ENCODE peak calls at places on chromosomes 12 and 14, in eight cellular contexts. D is NCI-H1105 treated with DMSO at 0.1 percent for 48 hours; Z is activated naive CD8-positive, alpha-beta T cell treated with anti-CD3 and anti-CD28 coated beads, Interleukin-2, amount 50 U/mL, for 16 hours; X is mucosa of gallbladder; P is coronary artery; F is astrocyte of the spinal cord; L is mesothelial cell of epicardium; J is stimulated activated CD8-positive, alpha-beta memory T cell treated with anti-CD3 and anti-CD28 coated beads, Interleukin-2, amount 100 ng/mL, for 1 hour. H is an unnamed sample.

GRCh38 chr14:30572771-30573170 is 13.8 kb downstream of the G2E3 start:
- DNase-seq in D (no peak), Z (no peak), X (no peak), P (no peak), F (no peak), L (no peak), J (no peak), H (no peak)

GRCh38 chr14:69629225-69630127 is 18.1 kb downstream of the SUSD6 start:
- DNase-seq in D (no peak), Z (no peak), X (no peak), P (no peak), F (no peak), L (no peak), J (no peak), H (peak; percentile 68)

GRCh38 chr12:78703820-78704525 is 160.6 kb upstream of the SYT1 start:
- DNase-seq in D (no peak), Z (no peak), X (no peak), P (no peak), F (peak; percentile 85), L (no peak), J (no peak), H (peak; percentile 94)

GRCh38 chr14:33210304-33210703 is 271.6 kb downstream of the NPAS3 start:
- DNase-seq in D (no peak), Z (no peak), X (no peak), P (no peak), F (peak; percentile 46), L (peak; percentile 61), J (no peak), H (peak; percentile 21)

GRCh38 chr12:132908145-132909029 is 21.0 kb upstream of the CHFR start:
- DNase-seq in D (peak; percentile 94), Z (peak; percentile 96), X (peak; percentile 98), P (peak; percentile 97), F (peak; percentile 99), L (peak; percentile 90), J (peak; percentile 93), H (peak; percentile 94)

GRCh38 chr12:64883264-64884163 is 59.1 kb downstream of the TBC1D30 start:
- DNase-seq in D (no peak), Z (no peak), X (no peak), P (no peak), F (no peak), L (no peak), J (no peak), H (no peak)

GRCh38 chr12:13094349-13094748 is 9.1 kb downstream of the GSG1 start:
- DNase-seq in D (no peak), Z (no peak), X (no peak), P (no peak), F (peak; percentile 34), L (no peak), J (no peak), H (peak; percentile 74)

GRCh38 chr12:92987846-92988621 is 58.9 kb upstream of the EEA1 start:
- DNase-seq in D (no peak), Z (no peak), X (no peak), P (no peak), F (no peak), L (no peak), J (no peak), H (no peak)